ENCODE peak calls at places on chromosomes 4 and X, in four cellular contexts. Q is HepG2, X is K562, O is GM12878. A is an unnamed sample.

GRCh38 chr4:4880492-4880891 is 21.0 kb downstream of the MSX1 start:
- DNase-seq in Q (no peak), O (no peak), X (no peak), A (no peak)

GRCh38 chr4:1872918-1873269 is 1.7 kb downstream of the NSD2 start:
- DNase-seq in O (no peak), Q (no peak), X (no peak), A (no peak)

GRCh38 chr4:7322166-7322991 is 112.4 kb downstream of the PSAPL1 start:
- DNase-seq in X (no peak), Q (no peak), O (no peak), A (no peak)

GRCh38 chr4:74547042-74547441 is 102.1 kb downstream of the AREG start:
- DNase-seq in O (no peak), X (no peak), Q (no peak), A (no peak)

GRCh38 chr4:101332424-101332823 is 14.9 kb downstream of the PPP3CA start:
- DNase-seq in X (no peak), Q (no peak), O (no peak), A (no peak)

GRCh38 chr4:48173055-48173991 is 39.3 kb upstream of the TXK start:
- DNase-seq in X (peak; percentile 59), Q (no peak), O (peak; percentile 55), A (peak; percentile 41)

GRCh38 chrX:129653985-129654651 is 638 bp downstream of the APLN start:
- DNase-seq in Q (no peak), X (no peak), O (no peak), A (peak; percentile 35)

GRCh38 chrX:107678957-107679740 is 50.8 kb downstream of the PRPS1 start:
- DNase-seq in O (no peak), Q (no peak), X (peak; percentile 20), A (no peak)

GRCh38 chrX:46376246-46376885 is 168.9 kb downstream of the ZNF674 start:
- DNase-seq in O (no peak), Q (peak; percentile 57), X (peak; percentile 3), A (peak; percentile 59)

GRCh38 chr4:151257704-151258103 is 19.3 kb upstream of the PRSS48 start:
- DNase-seq in X (no peak), Q (no peak), O (no peak), A (no peak)

GRCh38 chr4:43251760-43252317 is 359.3 kb downstream of the GRXCR1 start:
- DNase-seq in O (no peak), Q (no peak), X (no peak), A (no peak)

GRCh38 chr4:118981839-118982381 is 93.3 kb downstream of the SYNPO2 start:
- DNase-seq in Q (peak; percentile 56), X (peak; percentile 58), O (no peak), A (peak; percentile 64)

GRCh38 chr4:7759221-7759620 is 180.4 kb downstream of the AFAP1 start:
- DNase-seq in Q (no peak), X (no peak), O (no peak), A (no peak)

GRCh38 chr4:26252349-26252748 is 68.5 kb upstream of the RBPJ start:
- DNase-seq in Q (peak; percentile 78), X (no peak), O (peak; percentile 27), A (no peak)

GRCh38 chr4:15784959-15785634 is 7.0 kb downstream of the CD38 start:
- DNase-seq in Q (no peak), X (no peak), O (no peak), A (no peak)

GRCh38 chr4:168683595-168683994 is 186.7 kb downstream of the PALLD start:
- DNase-seq in X (no peak), Q (no peak), O (no peak), A (no peak)

GRCh38 chrX:123277821-123278220 is 93.7 kb downstream of the GRIA3 start:
- DNase-seq in O (no peak), Q (no peak), X (no peak), A (no peak)

GRCh38 chr4:73068496-73069337 is 799 bp downstream of the COX18 start:
- DNase-seq in X (peak; percentile 27), Q (peak; percentile 32), O (peak; percentile 17), A (no peak)

GRCh38 chr4:27702710-27703431 is 842.2 kb downstream of the STIM2 start:
- DNase-seq in Q (peak; percentile 6), X (peak; percentile 5), O (no peak), A (no peak)

GRCh38 chr4:8200302-8200975 is 1.3 kb downstream of the SH3TC1 start:
- DNase-seq in Q (no peak), X (peak; percentile 51), O (no peak), A (no peak)

GRCh38 chr4:156476359-156476758 is 495.2 kb downstream of the PDGFC start:
- DNase-seq in Q (peak; percentile 1), X (no peak), O (no peak), A (peak; percentile 42)
- TF ChIP-seq MYC in Q (no peak), X (no peak), O (no peak), A (no peak)

DNA sequence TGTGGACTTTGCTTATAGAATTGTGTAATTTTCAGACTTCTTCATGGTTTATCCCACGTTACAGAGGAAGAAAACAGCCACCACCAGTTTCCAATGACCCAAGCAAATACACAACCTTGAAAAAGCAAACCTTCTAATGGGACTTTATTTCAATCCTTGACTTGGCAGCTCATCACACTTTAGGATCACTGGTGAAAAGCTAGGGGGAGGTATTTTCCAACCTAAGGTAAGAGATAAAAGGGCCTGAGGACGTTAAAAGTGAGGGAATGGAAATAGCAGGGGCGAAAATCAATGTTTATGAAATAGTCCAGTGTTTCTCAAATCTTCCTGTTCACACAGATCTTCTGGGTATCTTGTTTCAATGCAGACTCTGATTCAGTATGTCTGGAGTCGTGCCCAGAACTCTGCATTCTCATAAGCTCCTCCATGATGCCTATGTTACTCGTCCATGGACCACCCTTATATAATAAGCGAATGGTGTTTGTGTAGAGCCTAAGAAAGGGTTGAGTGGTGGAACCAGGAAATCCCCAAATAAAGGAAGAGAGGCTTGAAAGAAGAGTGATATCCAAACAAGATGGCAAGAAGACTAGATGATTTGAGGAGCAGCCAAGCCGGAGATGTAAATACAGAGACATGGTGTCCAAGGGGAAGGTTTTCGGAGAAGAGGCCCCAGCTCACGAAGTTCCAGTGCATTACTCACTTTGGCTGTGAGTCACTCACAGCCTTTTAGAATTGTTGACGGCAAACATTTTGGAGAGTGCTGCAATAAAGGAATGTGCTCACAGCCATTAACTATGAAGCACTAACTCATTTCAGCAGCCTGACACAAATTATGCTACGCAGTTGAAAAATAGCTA is 215.6 kb upstream of the PPARGC1A start:
- DNase-seq in X (no peak), O (no peak), Q (no peak), A (no peak)
- TF ChIP-seq SMC3 in X (no peak), O (no peak), Q (no peak), A (no peak)

GRCh38 chrX:150692837-150693781 is at the start of gene MTMR1:
- DNase-seq in Q (no peak), O (no peak), X (peak; percentile 73), A (no peak)
- TF ChIP-seq MYC in Q (no peak), O (no peak), X (no peak), A (no peak)

DNA sequence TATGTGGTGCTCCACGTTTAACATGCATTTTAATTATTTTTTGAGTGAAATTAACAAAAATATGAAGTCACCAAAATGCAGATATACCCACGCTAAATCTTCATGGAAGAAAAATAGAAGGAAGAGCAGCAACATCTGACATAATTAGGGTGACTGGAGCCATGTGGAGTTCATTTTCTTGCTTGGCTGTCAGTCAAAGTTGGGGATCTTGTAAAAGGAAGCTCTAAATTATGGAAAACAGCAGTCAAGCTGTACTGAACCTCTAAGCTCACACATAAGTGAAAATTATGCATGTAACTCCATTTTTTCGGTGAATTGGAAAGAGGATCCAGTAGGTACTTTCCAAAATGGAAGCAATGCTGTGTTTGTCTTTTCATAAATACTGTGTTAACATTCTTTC is 9.7 kb upstream of the PDGFC start:
- DNase-seq in X (no peak), O (no peak), Q (no peak), A (no peak)
- TF ChIP-seq SMC3 in X (no peak), O (no peak), Q (no peak), A (no peak)

GRCh38 chr4:176897226-176897625 is 104.5 kb upstream of the VEGFC start:
- DNase-seq in X (no peak), O (no peak), Q (no peak), A (no peak)
- TF ChIP-seq MYC in X (no peak), O (no peak), Q (no peak), A (no peak)